ENCODE peak calls at places on chromosomes 13 and 19, in five cellular contexts. O, M, K, H and D are unnamed samples.

GRCh38 chr13:95100525-95101121 is 200.6 kb downstream of the ABCC4 start:
- DNase-seq in O (peak), M (no peak), K (peak), H (no peak), D (peak)

GRCh38 chr19:35088514-35088913 is 27.1 kb upstream of the FXYD3 start:
- DNase-seq in O (peak), M (no peak), K (no peak), H (peak), D (peak)

GRCh38 chr13:93326427-93326826 is 99.8 kb downstream of the GPC6 start:
- DNase-seq in O (no peak), M (no peak), K (no peak), H (no peak), D (no peak)

GRCh38 chr13:51620165-51620983 is 36.1 kb downstream of the WDFY2 start:
- DNase-seq in O (no peak), M (no peak), K (no peak), H (no peak), D (no peak)

GRCh38 chr13:95643471-95643813 is 1.1 kb downstream of the DZIP1 start:
- DNase-seq in O (peak), M (peak), K (peak), H (peak), D (peak)

GRCh38 chr13:52830946-52831345 is 17.5 kb downstream of the PCDH8 start:
- DNase-seq in O (peak), M (no peak), K (no peak), H (no peak), D (no peak)

GRCh38 chr13:95756072-95756471 is 79.1 kb downstream of the DNAJC3 start:
- DNase-seq in O (peak), M (no peak), K (no peak), H (peak), D (no peak)

GRCh38 chr19:49710372-49710951 is 19.5 kb downstream of the CPT1C start:
- DNase-seq in O (peak), M (no peak), K (no peak), H (no peak), D (peak)

GRCh38 chr19:54451997-54452396 is 3.0 kb downstream of the LENG8 start:
- DNase-seq in O (no peak), M (no peak), K (no peak), H (no peak), D (no peak)

GRCh38 chr13:77190349-77190748 is 136.5 kb downstream of the MYCBP2 start:
- DNase-seq in O (no peak), M (no peak), K (no peak), H (no peak), D (no peak)

GRCh38 chr19:49443366-49444099 is 2.2 kb upstream of the SLC17A7 start:
- DNase-seq in O (peak), M (peak), K (peak), H (peak), D (peak)

GRCh38 chr19:50357178-50358100 is 8.0 kb downstream of the NAPSA start:
- DNase-seq in O (peak), M (peak), K (peak), H (peak), D (peak)

GRCh38 chr13:97445504-97446187 is 11.7 kb downstream of the RAP2A start:
- DNase-seq in O (no peak), M (no peak), K (no peak), H (no peak), D (no peak)

GRCh38 chr19:40091205-40092129 is 724 bp upstream of the ZNF780A start:
- DNase-seq in O (no peak), M (no peak), K (no peak), H (peak), D (no peak)

GRCh38 chr13:72953391-72953960 is 105.3 kb upstream of the KLF5 start:
- DNase-seq in O (no peak), M (no peak), K (no peak), H (no peak), D (no peak)

GRCh38 chr19:47572635-47573034 is 313 bp downstream of the ZNF541 start:
- DNase-seq in O (no peak), M (no peak), K (no peak), H (no peak), D (no peak)

GRCh38 chr13:21637296-21637695 is 33.3 kb upstream of the MICU2 start:
- DNase-seq in O (peak), M (no peak), K (no peak), H (no peak), D (no peak)

GRCh38 chr19:1509589-1510441 is 3.0 kb downstream of the ADAMTSL5 start:
- DNase-seq in O (no peak), M (no peak), K (no peak), H (no peak), D (no peak)

GRCh38 chr19:12986726-12987125 is 8.5 kb upstream of the NFIX start:
- DNase-seq in O (no peak), M (no peak), K (no peak), H (no peak), D (no peak)

GRCh38 chr13:52447815-52448552 is 2.5 kb downstream of the VPS36 start:
- DNase-seq in O (no peak), M (no peak), K (no peak), H (peak), D (no peak)

GRCh38 chr19:29881386-29881785 is 60.7 kb upstream of the URI1 start:
- DNase-seq in O (peak), M (no peak), K (no peak), H (no peak), D (no peak)

GRCh38 chr13:98977568-98978270 is at the start of gene DOCK9:
- DNase-seq in O (peak), M (peak), K (peak), H (peak), D (peak)

GRCh38 chr19:43784251-43784980 is 3.6 kb upstream of the KCNN4 start:
- DNase-seq in O (peak), M (peak), K (no peak), H (peak), D (peak)

GRCh38 chr19:38975214-38975860 is at the start of gene FBXO17:
- DNase-seq in O (peak), M (peak), K (peak), H (peak), D (peak)

GRCh38 chr19:55344444-55344843 is 4.8 kb downstream of the KMT5C start:
- DNase-seq in O (no peak), M (no peak), K (no peak), H (no peak), D (no peak)

GRCh38 chr19:38850976-38851621 is 1.3 kb upstream of the HNRNPL start:
- DNase-seq in O (no peak), M (no peak), K (peak), H (peak), D (no peak)

GRCh38 chr13:20908714-20909497 is 6.4 kb upstream of the XPO4 start:
- DNase-seq in O (no peak), M (no peak), K (no peak), H (no peak), D (no peak)

GRCh38 chr13:48400820-48401219 is 12.1 kb downstream of the LPAR6 start:
- DNase-seq in O (peak), M (no peak), K (no peak), H (no peak), D (peak)

GRCh38 chr19:9431475-9431874 is 3.9 kb downstream of the ZNF266 start:
- DNase-seq in O (peak), M (peak), K (peak), H (peak), D (peak)

GRCh38 chr19:15452111-15453047 is 2.6 kb upstream of the WIZ start:
- DNase-seq in O (peak), M (peak), K (peak), H (peak), D (peak)

GRCh38 chr19:47663911-47664771 is 49.1 kb upstream of the EHD2 start:
- DNase-seq in O (peak), M (no peak), K (no peak), H (peak), D (peak)

GRCh38 chr19:2357279-2358206 is 2.5 kb upstream of the TMPRSS9 start:
- DNase-seq in O (no peak), M (no peak), K (no peak), H (no peak), D (no peak)

GRCh38 chr13:111925146-111925875 is 141.6 kb upstream of the SOX1 start:
- DNase-seq in O (no peak), M (peak), K (no peak), H (no peak), D (no peak)

GRCh38 chr19:6694147-6694815 is 24.3 kb upstream of the TNFSF14 start:
- DNase-seq in O (no peak), M (no peak), K (no peak), H (peak), D (no peak)

GRCh38 chr19:54189020-54189667 is at the start of gene MBOAT7:
- DNase-seq in O (no peak), M (no peak), K (no peak), H (no peak), D (no peak)

GRCh38 chr13:107099661-107100060 is 531.7 kb upstream of the ARGLU1 start:
- DNase-seq in O (peak), M (no peak), K (no peak), H (no peak), D (peak)

DNA sequence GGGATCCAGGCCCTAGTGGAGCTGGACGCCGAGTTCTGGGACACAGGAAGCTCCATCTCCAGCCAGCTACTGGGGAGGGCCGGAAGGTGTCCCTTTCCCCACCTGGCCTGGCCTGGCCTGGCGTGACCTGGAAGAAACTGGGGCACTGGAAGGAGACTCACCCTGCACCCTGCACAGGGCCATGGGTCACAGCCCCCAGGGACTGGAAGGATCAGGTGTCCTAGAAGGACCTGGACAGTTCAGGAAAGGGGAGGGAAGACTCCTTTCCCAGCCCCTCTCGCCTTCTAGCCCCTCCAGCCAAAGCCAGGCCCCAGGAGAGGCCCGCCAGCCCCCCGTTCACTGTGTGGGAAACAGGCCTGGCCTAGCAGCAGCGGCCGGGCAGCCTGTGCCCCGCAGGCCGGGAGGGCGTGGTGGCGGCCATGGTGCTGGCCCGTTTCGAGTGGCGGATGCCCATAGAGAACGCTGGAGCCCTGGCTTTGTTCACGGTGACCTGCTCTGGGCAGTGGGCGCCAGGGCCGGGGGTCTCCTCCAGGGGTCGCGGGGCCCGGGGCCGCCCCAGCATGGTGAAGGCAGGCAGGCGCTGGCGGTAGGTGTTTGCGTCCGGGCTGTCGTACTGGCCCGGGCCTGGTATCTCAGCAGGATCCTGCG is 2.8 kb upstream of the SHC2 start:
- DNase-seq in O (no peak), M (no peak), K (no peak), H (no peak), D (no peak)
- H2BK15ac ChIP-seq in O (no peak), M (no peak), K (peak), H (no peak), D (no peak)

DNA sequence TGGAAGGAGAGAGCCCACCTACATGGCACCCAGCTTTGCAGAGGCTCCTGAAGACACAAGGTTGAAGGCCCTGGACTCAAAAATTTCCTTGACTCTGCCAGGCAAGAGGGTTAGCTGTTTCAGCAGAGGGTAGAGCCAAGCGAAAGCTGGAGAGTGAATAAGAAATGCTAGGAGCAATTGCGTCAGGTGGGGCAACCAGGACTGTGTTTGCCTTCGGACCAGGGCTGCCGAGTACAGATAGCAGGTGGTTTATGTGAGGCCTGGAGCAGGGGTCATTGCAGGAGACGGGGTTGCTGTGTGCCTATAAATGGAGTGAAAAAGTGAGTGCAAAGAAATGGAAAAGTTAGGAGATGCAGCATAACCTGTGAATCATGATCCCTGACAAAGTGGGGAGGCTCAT is 59.1 kb downstream of the IRS2 start:
- DNase-seq in O (no peak), M (no peak), K (no peak), H (no peak), D (no peak)
- H3K4ac ChIP-seq in O (no peak), M (no peak), K (no peak), H (no peak), D (no peak)

DNA sequence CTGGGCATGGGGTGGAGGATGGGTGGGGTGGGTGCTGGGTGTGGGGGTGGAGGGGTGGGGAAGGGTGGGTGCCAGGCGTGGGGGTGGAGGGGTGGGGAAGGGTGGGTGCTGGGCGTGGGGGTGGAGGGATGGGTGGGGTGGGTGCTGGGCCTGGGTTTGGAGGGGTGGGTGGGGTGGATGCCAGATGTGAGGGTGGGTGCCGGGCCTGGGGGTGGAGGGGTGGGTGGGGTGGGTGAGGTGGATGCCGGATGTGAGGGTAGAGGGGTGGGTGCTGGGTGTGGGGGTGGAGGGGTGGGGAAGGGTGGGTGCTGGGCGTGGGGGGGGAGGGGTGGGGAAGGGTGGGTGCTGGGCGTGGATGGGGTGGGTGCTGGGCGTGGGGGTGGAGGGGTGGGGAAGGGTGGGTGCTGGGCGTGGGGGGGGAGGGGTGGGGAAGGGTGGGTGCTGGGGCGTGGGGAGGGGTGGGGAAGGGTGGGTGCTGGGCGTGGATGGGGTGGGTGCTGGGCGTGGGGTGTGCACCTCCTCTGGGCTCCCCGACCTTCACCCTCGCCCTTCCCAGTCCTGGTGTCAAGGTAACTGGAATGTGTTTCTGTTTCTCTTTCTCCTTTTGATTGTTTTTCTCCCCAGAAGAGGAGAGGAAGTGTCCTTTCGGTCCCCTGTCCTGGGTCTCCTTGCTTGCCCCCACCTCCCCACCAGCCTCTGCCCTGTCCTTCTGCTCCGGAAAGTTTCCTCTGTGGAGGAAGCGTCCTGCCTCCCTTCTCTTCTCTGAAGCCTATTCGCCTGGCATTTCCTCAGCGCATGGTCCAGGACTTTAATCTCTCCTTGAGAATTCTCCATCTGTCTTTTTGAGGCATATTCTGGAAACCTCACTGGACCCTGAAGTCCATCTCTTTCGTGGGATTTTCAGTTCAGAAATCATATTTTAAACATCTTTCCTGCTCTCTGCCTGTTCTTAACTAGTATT is 22.9 kb upstream of the CFAP97D2 start:
- DNase-seq in O (no peak), M (no peak), K (no peak), H (no peak), D (no peak)
- H2AK5ac ChIP-seq in O (no peak), M (no peak), K (no peak), H (no peak), D (no peak)

GRCh38 chr13:78601124-78601885 is 2.0 kb downstream of the POU4F1 start:
- DNase-seq in O (peak), M (peak), K (peak), H (no peak), D (no peak)

GRCh38 chr13:78603240-78603947 is at the start of gene POU4F1:
- DNase-seq in O (peak), M (peak), K (peak), H (peak), D (no peak)

GRCh38 chr13:78600317-78600899 is 2.9 kb downstream of the POU4F1 start:
- DNase-seq in O (no peak), M (no peak), K (peak), H (no peak), D (no peak)

GRCh38 chr13:78602561-78603239 is 652 bp downstream of the POU4F1 start:
- DNase-seq in O (no peak), M (peak), K (peak), H (no peak), D (no peak)

DNA sequence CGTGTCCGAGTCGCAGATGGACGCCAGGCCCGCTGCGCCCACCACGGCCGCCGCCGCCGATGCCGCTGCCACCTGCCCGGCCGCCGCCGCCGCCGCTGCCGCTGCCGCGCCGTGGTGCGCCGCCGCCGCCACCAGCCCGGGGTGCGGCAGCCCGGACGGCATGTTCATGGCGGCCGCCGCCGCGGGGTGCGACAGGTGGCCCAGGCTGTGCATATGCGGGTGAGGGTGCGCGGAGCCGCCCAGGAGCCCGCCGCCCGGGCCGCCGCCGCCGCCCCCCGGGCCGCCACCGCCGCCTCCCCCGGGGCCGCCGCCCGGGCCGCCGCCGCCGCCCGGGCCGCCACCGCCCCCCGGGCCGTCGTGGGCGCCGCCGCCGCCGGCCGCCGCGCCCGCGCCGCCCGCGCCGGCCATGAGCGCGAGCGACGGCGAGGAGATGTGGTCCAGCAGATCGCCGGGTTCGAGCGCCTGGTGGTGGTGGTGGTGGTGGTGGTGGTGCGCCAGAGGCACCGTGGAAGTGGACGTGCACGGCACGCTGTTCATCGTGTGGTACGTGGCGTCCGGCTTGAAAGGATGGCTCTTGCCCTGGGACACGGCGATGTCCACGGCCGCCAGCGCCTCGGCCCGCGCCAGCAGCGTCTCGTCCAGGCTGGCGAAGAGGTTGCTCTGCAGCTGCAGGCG is 1.3 kb downstream of the POU4F1 start:
- DNase-seq in O (no peak), M (no peak), K (no peak), H (no peak), D (no peak)
- H2BK15ac ChIP-seq in O (no peak), M (no peak), K (no peak), H (no peak), D (no peak)

DNA sequence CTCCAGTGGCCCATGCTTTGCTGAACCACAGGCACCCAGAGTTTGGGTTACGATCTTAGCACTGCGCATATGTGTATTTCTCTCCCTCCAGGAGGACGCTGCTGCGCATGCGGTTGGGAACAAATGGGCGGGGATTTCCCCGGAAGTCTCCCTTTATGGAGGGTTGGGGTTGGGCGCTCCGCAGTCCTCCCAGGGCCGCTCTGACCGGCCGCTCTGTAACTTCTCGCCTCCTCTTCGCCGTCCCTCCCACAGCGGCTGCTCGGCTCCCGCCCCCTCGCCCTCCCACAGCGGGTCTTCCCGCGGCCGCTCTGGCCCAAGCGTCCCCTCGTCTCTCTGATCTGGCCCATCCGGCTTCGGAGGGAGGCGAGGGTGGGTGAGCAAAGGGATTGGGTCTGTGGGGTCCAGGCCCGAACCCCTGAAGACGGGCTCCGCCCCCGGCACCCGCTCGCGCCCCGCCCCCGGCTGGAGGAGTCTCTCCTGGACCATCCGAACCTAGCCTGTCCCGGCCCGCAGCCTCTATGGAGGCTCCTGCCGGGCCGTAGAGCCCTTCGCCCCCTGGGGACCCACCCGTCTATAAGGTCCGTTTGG is at the start of gene MEGF8:
- DNase-seq in O (peak), M (peak), K (peak), H (peak), D (peak)
- H3K4ac ChIP-seq in O (peak), M (no peak), K (no peak), H (peak), D (peak)